ENCODE peak calls at places on chromosomes 2 and 18, in six cellular contexts. F is A549, W is brain microvascular endothelial cell, M is fibroblast of the aortic adventitia, Q is astrocyte of the cerebellum, K is chondrocyte. N is an unnamed sample.
A peak's percentile ranks its signal among the peaks of the same experiment; 100 is the strongest.

GRCh38 chr2:71620851-71621251 is 167.5 kb downstream of the DYSF start:
- DNase-seq in F (no peak), W (no peak), M (no peak), Q (no peak), K (peak; percentile 35), N (no peak)

GRCh38 chr18:11512096-11513030 is 97.0 kb upstream of the SLC35G4 start:
- DNase-seq in F (peak; percentile 49), W (peak; percentile 22), M (peak; percentile 51), Q (no peak), K (no peak), N (peak; percentile 40)

GRCh38 chr2:179536185-179536584 is 271.6 kb upstream of the SESTD1 start:
- DNase-seq in F (no peak), W (peak; percentile 38), M (peak; percentile 30), Q (no peak), K (no peak), N (peak; percentile 56)

GRCh38 chr2:214135966-214136365 is 274.9 kb upstream of the VWC2L start:
- DNase-seq in F (no peak), W (no peak), M (no peak), Q (no peak), K (no peak), N (no peak)

GRCh38 chr18:48345596-48345995 is 63.6 kb downstream of the ZBTB7C start:
- DNase-seq in F (peak; percentile 16), W (peak; percentile 9), M (peak; percentile 35), Q (no peak), K (peak; percentile 69), N (peak; percentile 28)

GRCh38 chr2:231300020-231300721 is 95.3 kb upstream of the B3GNT7 start:
- DNase-seq in F (peak; percentile 79), W (no peak), M (no peak), Q (no peak), K (no peak), N (peak; percentile 6)

GRCh38 chr2:17517481-17518211 is 594 bp downstream of the RAD51AP2 start:
- DNase-seq in F (no peak), W (no peak), M (peak; percentile 4), Q (no peak), K (no peak), N (peak; percentile 6)

GRCh38 chr2:44324971-44325426 is 36.3 kb downstream of the PREPL start:
- DNase-seq in F (no peak), W (peak; percentile 10), M (peak; percentile 83), Q (peak; percentile 48), K (no peak), N (peak; percentile 38)

GRCh38 chr18:65133610-65134009 is 617.2 kb upstream of the CDH7 start:
- DNase-seq in F (no peak), W (no peak), M (no peak), Q (no peak), K (no peak), N (no peak)

GRCh38 chr2:15938803-15939555 is 1.4 kb upstream of the MYCN start:
- DNase-seq in F (no peak), W (no peak), M (no peak), Q (no peak), K (no peak), N (no peak)

GRCh38 chr18:40055262-40055661 is 1899.8 kb upstream of the PIK3C3 start:
- DNase-seq in F (no peak), W (no peak), M (no peak), Q (no peak), K (no peak), N (peak; percentile 5)

GRCh38 chr2:28663359-28663758 is 88.3 kb upstream of the PPP1CB start:
- DNase-seq in F (peak; percentile 42), W (peak; percentile 67), M (peak; percentile 74), Q (no peak), K (no peak), N (peak; percentile 81)

GRCh38 chr2:131104487-131105155 is 515 bp upstream of the PLEKHB2 start:
- DNase-seq in F (peak; percentile 91), W (peak; percentile 39), M (peak; percentile 85), Q (peak; percentile 36), K (no peak), N (peak; percentile 44)

GRCh38 chr2:47006374-47007220 is 91.0 kb upstream of the MCFD2 start:
- DNase-seq in F (no peak), W (no peak), M (no peak), Q (no peak), K (no peak), N (no peak)

GRCh38 chr2:182167882-182168281 is 182.2 kb downstream of the PPP1R1C start:
- DNase-seq in F (no peak), W (no peak), M (no peak), Q (no peak), K (no peak), N (peak; percentile 11)

GRCh38 chr2:36357506-36358316 is 2.1 kb downstream of the CRIM1 start:
- DNase-seq in F (peak; percentile 89), W (peak; percentile 70), M (peak; percentile 80), Q (peak; percentile 66), K (no peak), N (peak; percentile 86)

GRCh38 chr2:223889133-223889769 is 51.9 kb upstream of the AP1S3 start:
- DNase-seq in F (no peak), W (no peak), M (no peak), Q (no peak), K (no peak), N (no peak)

GRCh38 chr2:216344958-216345315 is 27.3 kb downstream of the MARCHF4 start:
- DNase-seq in F (no peak), W (no peak), M (no peak), Q (peak; percentile 36), K (no peak), N (peak; percentile 18)

GRCh38 chr18:45171575-45172225 is 443.6 kb upstream of the SLC14A2 start:
- DNase-seq in F (no peak), W (peak; percentile 19), M (peak; percentile 90), Q (no peak), K (no peak), N (peak; percentile 64)

GRCh38 chr18:57925706-57926105 is 118.3 kb upstream of the NEDD4L start:
- DNase-seq in F (no peak), W (no peak), M (peak; percentile 63), Q (peak; percentile 9), K (no peak), N (no peak)

GRCh38 chr2:128442891-128443302 is 124.2 kb upstream of the HS6ST1 start:
- DNase-seq in F (no peak), W (no peak), M (no peak), Q (no peak), K (no peak), N (peak; percentile 26)

GRCh38 chr2:195477248-195477995 is 179.6 kb upstream of the SLC39A10 start:
- DNase-seq in F (no peak), W (peak; percentile 37), M (peak; percentile 82), Q (peak; percentile 66), K (no peak), N (peak; percentile 80)

GRCh38 chr2:113138428-113139322 is 11.3 kb downstream of the IL1RN start:
- DNase-seq in F (peak; percentile 76), W (peak; percentile 66), M (peak; percentile 80), Q (peak; percentile 66), K (no peak), N (peak; percentile 81)

GRCh38 chr18:11260963-11261441 is 111.6 kb upstream of the PIEZO2 start:
- DNase-seq in F (no peak), W (no peak), M (no peak), Q (peak; percentile 69), K (no peak), N (no peak)

GRCh38 chr18:48161911-48162698 is 231.6 kb upstream of the SMAD2 start:
- DNase-seq in F (peak; percentile 5), W (no peak), M (no peak), Q (no peak), K (no peak), N (no peak)

GRCh38 chr2:85340034-85340892 is 12.5 kb upstream of the TGOLN2 start:
- DNase-seq in F (no peak), W (no peak), M (peak; percentile 6), Q (no peak), K (no peak), N (no peak)

GRCh38 chr2:105287692-105288091 is 41.8 kb downstream of the TGFBRAP1 start:
- DNase-seq in F (peak; percentile 68), W (peak; percentile 30), M (peak; percentile 40), Q (peak; percentile 19), K (no peak), N (peak; percentile 48)

GRCh38 chr2:202933958-202934357 is 21.9 kb downstream of the CARF start:
- DNase-seq in F (no peak), W (no peak), M (no peak), Q (no peak), K (no peak), N (no peak)

GRCh38 chr18:67513285-67513684 is 3.2 kb downstream of the DSEL start:
- DNase-seq in F (peak; percentile 24), W (peak; percentile 12), M (peak; percentile 36), Q (no peak), K (no peak), N (no peak)
- TF ChIP-seq CTCF in F (peak; percentile 9), W (peak; percentile 30), M (peak; percentile 11), Q (peak; percentile 25), K (peak; percentile 52), N (peak; percentile 31)

GRCh38 chr18:3184275-3184963 is 35.3 kb downstream of the MYOM1 start:
- DNase-seq in F (no peak), W (no peak), M (no peak), Q (no peak), K (no peak), N (no peak)

GRCh38 chr18:3189884-3190283 is 29.9 kb downstream of the MYOM1 start:
- DNase-seq in F (no peak), W (no peak), M (no peak), Q (no peak), K (no peak), N (no peak)

GRCh38 chr18:3183103-3183717 is 36.6 kb downstream of the MYOM1 start:
- DNase-seq in F (no peak), W (no peak), M (no peak), Q (no peak), K (no peak), N (no peak)

GRCh38 chr18:3192286-3192685 is 27.5 kb downstream of the MYOM1 start:
- DNase-seq in F (no peak), W (no peak), M (no peak), Q (no peak), K (no peak), N (no peak)

GRCh38 chr18:3186678-3187658 is 32.8 kb downstream of the MYOM1 start:
- DNase-seq in F (peak; percentile 22), W (no peak), M (peak; percentile 28), Q (no peak), K (no peak), N (peak; percentile 33)
- TF ChIP-seq CTCF in F (no peak), W (peak; percentile 11), M (peak; percentile 8), Q (no peak), K (peak; percentile 19), N (peak; percentile 12)

GRCh38 chr18:80197490-80197889 is 49.8 kb downstream of the PARD6G start:
- DNase-seq in F (no peak), W (no peak), M (no peak), Q (no peak), K (no peak), N (no peak)
- TF ChIP-seq CTCF in F (no peak), W (no peak), M (no peak), Q (no peak), K (no peak), N (no peak)

GRCh38 chr2:95207111-95207961 is at the start of gene ZNF892:
- DNase-seq in F (peak; percentile 94), W (peak; percentile 86), M (peak; percentile 82), Q (peak; percentile 65), K (peak; percentile 97), N (peak; percentile 89)
- TF ChIP-seq CTCF in F (peak; percentile 57), W (peak; percentile 45), M (peak; percentile 34), Q (peak; percentile 12), K (peak; percentile 72), N (peak; percentile 31)

GRCh38 chr2:125516496-125517109 is 1139.4 kb upstream of the GYPC start:
- DNase-seq in F (peak; percentile 9), W (peak; percentile 7), M (no peak), Q (no peak), K (no peak), N (peak; percentile 9)
- TF ChIP-seq CTCF in F (no peak), W (peak; percentile 57), M (peak; percentile 36), Q (peak; percentile 46), K (peak; percentile 71), N (peak; percentile 55)

GRCh38 chr2:232887171-232887850 is 17.2 kb downstream of the SNORC start:
- DNase-seq in F (peak; percentile 43), W (no peak), M (no peak), Q (no peak), K (peak; percentile 52), N (no peak)
- TF ChIP-seq CTCF in F (peak; percentile 25), W (peak; percentile 57), M (peak; percentile 18), Q (no peak), K (peak; percentile 26), N (peak; percentile 23)

N was measured in cardiac fibroblast.